ENCODE peak calls at places on chromosomes 2 and 18, in ten cellular contexts. V is left ventricle myocardium inferior, B is right cardiac atrium, S is tibial nerve, Q is heart right ventricle, O is NT2/D1, L is GM23248, M is A549, E is lung, D is right lobe of liver. T is an unnamed sample.

GRCh38 chr18:75034937-75035336 is 174.0 kb downstream of the PTGR3 start:
- DNase-seq in V (no peak), B (no peak), S (no peak), Q (no peak), O (no peak), L (no peak), M (no peak), E (no peak), D (no peak), T (no peak)

GRCh38 chr2:68100189-68100588 is 37.4 kb upstream of the C1D start:
- DNase-seq in V (no peak), B (no peak), S (no peak), Q (no peak), O (no peak), L (no peak), M (no peak), E (no peak), D (no peak), T (no peak)

GRCh38 chr2:69054431-69054830 is 41.5 kb downstream of the ANTXR1 start:
- DNase-seq in V (no peak), B (no peak), S (peak; percentile 58), Q (no peak), O (no peak), L (peak; percentile 38), M (no peak), E (no peak), D (no peak), T (no peak)

GRCh38 chr2:88843061-88843460 is 151.6 kb downstream of the RPIA start:
- DNase-seq in V (no peak), B (no peak), S (no peak), Q (no peak), O (no peak), L (no peak), M (no peak), E (no peak), D (no peak), T (no peak)

GRCh38 chr18:3857544-3857943 is 407.6 kb downstream of the TGIF1 start:
- DNase-seq in V (no peak), B (no peak), S (no peak), Q (no peak), O (no peak), L (peak; percentile 77), M (no peak), E (no peak), D (no peak), T (no peak)

GRCh38 chr2:17958486-17959092 is 80.1 kb downstream of the KCNS3 start:
- DNase-seq in V (no peak), B (no peak), S (no peak), Q (no peak), O (no peak), L (no peak), M (no peak), E (no peak), D (no peak), T (no peak)

GRCh38 chr2:50606860-50607259 is 425.1 kb downstream of the NRXN1 start:
- DNase-seq in V (no peak), B (no peak), S (no peak), Q (no peak), O (no peak), L (peak; percentile 1), M (no peak), E (no peak), D (no peak), T (no peak)

GRCh38 chr2:88180594-88181240 is 10.6 kb downstream of the THNSL2 start:
- DNase-seq in V (no peak), B (no peak), S (no peak), Q (no peak), O (no peak), L (peak; percentile 95), M (no peak), E (no peak), D (no peak), T (no peak)

GRCh38 chr2:96618599-96619283 is 19.4 kb downstream of the KANSL3 start:
- DNase-seq in V (no peak), B (no peak), S (peak; percentile 48), Q (no peak), O (no peak), L (peak; percentile 86), M (no peak), E (no peak), D (no peak), T (no peak)

GRCh38 chr2:129396980-129397599 is 582.4 kb upstream of the RAB6C start:
- DNase-seq in V (no peak), B (no peak), S (peak; percentile 22), Q (no peak), O (peak; percentile 56), L (peak; percentile 38), M (no peak), E (no peak), D (peak; percentile 30), T (peak; percentile 45)

GRCh38 chr2:10868465-10869314 is 43.0 kb upstream of the KCNF1 start:
- DNase-seq in V (peak; percentile 59), B (peak; percentile 64), S (no peak), Q (no peak), O (no peak), L (peak; percentile 87), M (no peak), E (no peak), D (no peak), T (no peak)

GRCh38 chr2:8860239-8860638 is 22.8 kb upstream of the KIDINS220 start:
- DNase-seq in V (no peak), B (no peak), S (no peak), Q (no peak), O (no peak), L (peak; percentile 10), M (no peak), E (no peak), D (no peak), T (no peak)

GRCh38 chr2:8196311-8196710 is 485.5 kb upstream of the ID2 start:
- DNase-seq in V (no peak), B (no peak), S (no peak), Q (no peak), O (no peak), L (no peak), M (no peak), E (no peak), D (no peak), T (no peak)

GRCh38 chr2:56185582-56186046 is 1.8 kb downstream of the CCDC85A start:
- DNase-seq in V (peak; percentile 43), B (peak; percentile 64), S (no peak), Q (peak; percentile 58), O (no peak), L (peak; percentile 64), M (peak; percentile 49), E (peak; percentile 44), D (peak; percentile 39), T (no peak)

GRCh38 chr18:48093104-48093503 is 162.6 kb upstream of the SMAD2 start:
- DNase-seq in V (no peak), B (no peak), S (no peak), Q (no peak), O (no peak), L (no peak), M (no peak), E (no peak), D (no peak), T (no peak)

GRCh38 chr2:128781888-128782385 is 463.3 kb upstream of the HS6ST1 start:
- DNase-seq in V (no peak), B (no peak), S (no peak), Q (no peak), O (no peak), L (no peak), M (no peak), E (peak; percentile 16), D (no peak), T (no peak)

GRCh38 chr2:197675711-197676188 is 363 bp upstream of the RFTN2 start:
- DNase-seq in V (no peak), B (peak; percentile 30), S (peak; percentile 22), Q (no peak), O (no peak), L (peak; percentile 80), M (no peak), E (no peak), D (no peak), T (no peak)
- H3K4me3 ChIP-seq in V (peak overlapping the region; percentile 66), B (peak overlapping the region; percentile 78), S (peak overlapping the region; percentile 36), Q (peak overlapping the region; percentile 54), O (no peak overlapping the region), L (peak overlapping the region; percentile 85), M (no peak overlapping the region), E (no peak overlapping the region), D (peak overlapping the region; percentile 22), T (no peak overlapping the region)

DNA sequence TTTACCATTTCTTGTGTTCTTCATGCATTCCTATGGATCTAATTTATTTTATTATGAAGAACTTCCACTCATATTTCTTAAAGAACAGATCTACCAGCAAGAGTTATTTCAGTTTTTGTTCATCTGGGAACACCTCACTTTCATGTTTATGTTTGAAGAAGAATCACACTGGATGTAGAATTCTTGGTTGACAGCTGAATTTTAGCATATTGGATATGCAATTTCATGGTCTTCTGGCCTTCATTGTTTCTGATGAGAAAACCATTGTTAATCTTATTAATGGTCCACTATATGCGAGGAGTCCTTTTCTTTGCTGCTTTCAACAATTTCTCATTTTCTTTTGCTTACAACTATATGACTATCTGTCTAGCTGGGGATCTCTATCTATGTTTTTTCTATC is 189.2 kb downstream of the UXS1 start:
- DNase-seq in V (no peak), B (no peak), S (no peak), Q (no peak), O (no peak), L (no peak), M (no peak), E (no peak), D (no peak), T (no peak)
- H3K9me3 ChIP-seq in V (peaks cover 70% of the 10 kb centered on the region), B (peaks cover 2% of the 10 kb centered on the region), S (peaks cover 64% of the 10 kb centered on the region), Q (peaks cover 58% of the 10 kb centered on the region), O (peaks cover 59% of the 10 kb centered on the region), L (no peaks in the 10 kb centered on the region), M (peaks cover 8% of the 10 kb centered on the region), E (peaks cover 8% of the 10 kb centered on the region), D (no peaks in the 10 kb centered on the region), T (no peaks in the 10 kb centered on the region)

GRCh38 chr2:62142054-62142453 is 53.9 kb upstream of the B3GNT2 start:
- DNase-seq in V (no peak), B (no peak), S (no peak), Q (no peak), O (no peak), L (no peak), M (no peak), E (no peak), D (no peak), T (no peak)
- H3K4me1 ChIP-seq in V (peaks cover 29% of the 10 kb centered on the region), B (no peaks in the 10 kb centered on the region), S (no peaks in the 10 kb centered on the region), Q (peaks cover 12% of the 10 kb centered on the region), O (no peaks in the 10 kb centered on the region), L (no peaks in the 10 kb centered on the region), M (peaks cover 5% of the 10 kb centered on the region), E (peaks cover 1% of the 10 kb centered on the region), D (no peaks in the 10 kb centered on the region), T (no peaks in the 10 kb centered on the region)

DNA sequence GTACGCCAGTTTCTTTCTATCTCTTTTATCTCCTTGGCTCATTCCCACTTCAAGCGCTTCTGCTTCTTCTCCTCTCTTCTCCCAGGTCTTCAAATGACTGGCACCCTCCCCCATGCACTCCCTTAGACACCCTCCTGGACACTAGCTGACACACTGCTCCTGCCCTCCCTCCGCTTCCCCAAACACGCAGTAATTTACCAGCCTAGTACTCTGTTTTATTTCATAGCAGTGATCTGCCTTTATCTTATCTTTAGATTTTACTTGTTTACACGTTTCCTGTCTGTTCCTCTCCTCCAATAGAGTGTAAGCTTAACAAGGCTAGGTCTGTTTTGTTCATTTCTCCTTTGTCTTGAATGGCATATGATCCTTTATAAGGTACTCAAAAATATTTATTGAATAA is 93.9 kb downstream of the SCN3A start:
- DNase-seq in V (no peak), B (no peak), S (no peak), Q (no peak), O (no peak), L (no peak), M (no peak), E (no peak), D (no peak), T (no peak)
- H3K4me3 ChIP-seq in V (no peak overlapping the region), B (no peak overlapping the region), S (no peak overlapping the region), Q (no peak overlapping the region), O (no peak overlapping the region), L (no peak overlapping the region), M (no peak overlapping the region), E (no peak overlapping the region), D (no peak overlapping the region), T (no peak overlapping the region)

T was measured in iPS DF 6.9.